ENCODE peak calls at places on chromosomes 3 and 15, in nine cellular contexts. One of them, this sample, is unnamed.

GRCh38 chr3:195767792-195768191 is 43.9 kb downstream of the MUC4 start:
- DNase-seq in natural killer cell: no peak
- DNase-seq in GM13976: no peak
- DNase-seq in choroid plexus epithelial cell: no peak
- DNase-seq in transverse colon: no peak
- DNase-seq in tibial artery: no peak
- DNase-seq in brain microvascular endothelial cell: no peak
- DNase-seq in body of pancreas: no peak
- DNase-seq in cardiac fibroblast: no peak
- DNase-seq in this sample: no peak

GRCh38 chr15:66646799-66647198 is 55.2 kb upstream of the SMAD6 start:
- DNase-seq in choroid plexus epithelial cell: no peak
- DNase-seq in tibial artery: no peak
- DNase-seq in natural killer cell: no peak
- DNase-seq in transverse colon: no peak
- DNase-seq in brain microvascular endothelial cell: no peak
- DNase-seq in cardiac fibroblast: no peak
- DNase-seq in body of pancreas: no peak
- DNase-seq in GM13976: no peak
- DNase-seq in this sample: no peak

GRCh38 chr3:153901152-153901551 is 220.0 kb upstream of the ARHGEF26 start:
- DNase-seq in choroid plexus epithelial cell: no peak
- DNase-seq in transverse colon: no peak
- DNase-seq in GM13976: no peak
- DNase-seq in cardiac fibroblast: peak
- DNase-seq in natural killer cell: no peak
- DNase-seq in brain microvascular endothelial cell: no peak
- DNase-seq in tibial artery: no peak
- DNase-seq in body of pancreas: no peak
- DNase-seq in this sample: no peak

GRCh38 chr15:65952425-65953053 is 83.2 kb downstream of the RAB11A start:
- DNase-seq in tibial artery: no peak
- DNase-seq in natural killer cell: no peak
- DNase-seq in choroid plexus epithelial cell: peak
- DNase-seq in transverse colon: no peak
- DNase-seq in GM13976: peak
- DNase-seq in brain microvascular endothelial cell: peak
- DNase-seq in cardiac fibroblast: peak
- DNase-seq in body of pancreas: peak
- DNase-seq in this sample: peak

GRCh38 chr15:48402778-48403177 is 71.5 kb downstream of the DUT start:
- DNase-seq in brain microvascular endothelial cell: no peak
- DNase-seq in cardiac fibroblast: peak
- DNase-seq in GM13976: peak
- DNase-seq in transverse colon: no peak
- DNase-seq in tibial artery: no peak
- DNase-seq in body of pancreas: no peak
- DNase-seq in choroid plexus epithelial cell: no peak
- DNase-seq in natural killer cell: no peak
- DNase-seq in this sample: no peak

GRCh38 chr3:65886376-65886775 is 152.3 kb downstream of the MAGI1 start:
- DNase-seq in brain microvascular endothelial cell: no peak
- DNase-seq in tibial artery: no peak
- DNase-seq in choroid plexus epithelial cell: no peak
- DNase-seq in GM13976: no peak
- DNase-seq in natural killer cell: no peak
- DNase-seq in cardiac fibroblast: no peak
- DNase-seq in body of pancreas: no peak
- DNase-seq in transverse colon: no peak
- DNase-seq in this sample: no peak

GRCh38 chr3:74420538-74421128 is 193.8 kb downstream of the CNTN3 start:
- DNase-seq in tibial artery: no peak
- DNase-seq in choroid plexus epithelial cell: no peak
- DNase-seq in brain microvascular endothelial cell: no peak
- DNase-seq in transverse colon: no peak
- DNase-seq in natural killer cell: no peak
- DNase-seq in body of pancreas: no peak
- DNase-seq in GM13976: no peak
- DNase-seq in cardiac fibroblast: no peak
- DNase-seq in this sample: no peak

GRCh38 chr3:41044526-41044925 is 154.8 kb upstream of the CTNNB1 start:
- DNase-seq in GM13976: no peak
- DNase-seq in choroid plexus epithelial cell: peak
- DNase-seq in transverse colon: no peak
- DNase-seq in body of pancreas: no peak
- DNase-seq in cardiac fibroblast: no peak
- DNase-seq in tibial artery: no peak
- DNase-seq in natural killer cell: no peak
- DNase-seq in brain microvascular endothelial cell: no peak
- DNase-seq in this sample: no peak

GRCh38 chr3:143313598-143314188 is 194.1 kb downstream of the CHST2 start:
- DNase-seq in brain microvascular endothelial cell: no peak
- DNase-seq in choroid plexus epithelial cell: no peak
- DNase-seq in transverse colon: no peak
- DNase-seq in body of pancreas: no peak
- DNase-seq in cardiac fibroblast: no peak
- DNase-seq in natural killer cell: no peak
- DNase-seq in GM13976: no peak
- DNase-seq in tibial artery: no peak
- DNase-seq in this sample: no peak

GRCh38 chr3:159787794-159788205 is 200.8 kb upstream of the IL12A start:
- DNase-seq in natural killer cell: no peak
- DNase-seq in brain microvascular endothelial cell: peak
- DNase-seq in cardiac fibroblast: peak
- DNase-seq in tibial artery: no peak
- DNase-seq in transverse colon: peak
- DNase-seq in GM13976: no peak
- DNase-seq in choroid plexus epithelial cell: peak
- DNase-seq in body of pancreas: no peak
- DNase-seq in this sample: no peak

GRCh38 chr3:52836471-52836845 is 1.6 kb upstream of the MUSTN1 start:
- DNase-seq in tibial artery: no peak
- DNase-seq in GM13976: no peak
- DNase-seq in brain microvascular endothelial cell: no peak
- DNase-seq in natural killer cell: no peak
- DNase-seq in body of pancreas: no peak
- DNase-seq in choroid plexus epithelial cell: no peak
- DNase-seq in cardiac fibroblast: no peak
- DNase-seq in transverse colon: no peak
- DNase-seq in this sample: no peak

GRCh38 chr15:48396020-48396419 is 64.8 kb downstream of the DUT start:
- DNase-seq in body of pancreas: no peak
- DNase-seq in GM13976: no peak
- DNase-seq in brain microvascular endothelial cell: no peak
- DNase-seq in choroid plexus epithelial cell: no peak
- DNase-seq in cardiac fibroblast: no peak
- DNase-seq in tibial artery: no peak
- DNase-seq in natural killer cell: no peak
- DNase-seq in transverse colon: no peak
- DNase-seq in this sample: no peak

GRCh38 chr15:76929011-76929760 is 2.4 kb upstream of the RCN2 start:
- DNase-seq in body of pancreas: no peak
- DNase-seq in GM13976: no peak
- DNase-seq in transverse colon: no peak
- DNase-seq in cardiac fibroblast: no peak
- DNase-seq in brain microvascular endothelial cell: no peak
- DNase-seq in choroid plexus epithelial cell: no peak
- DNase-seq in tibial artery: no peak
- DNase-seq in natural killer cell: no peak
- DNase-seq in this sample: no peak

GRCh38 chr3:171824076-171824475 is 13.8 kb upstream of the PLD1 start:
- DNase-seq in GM13976: no peak
- DNase-seq in cardiac fibroblast: no peak
- DNase-seq in transverse colon: no peak
- DNase-seq in tibial artery: no peak
- DNase-seq in natural killer cell: no peak
- DNase-seq in brain microvascular endothelial cell: no peak
- DNase-seq in body of pancreas: peak
- DNase-seq in choroid plexus epithelial cell: no peak
- DNase-seq in this sample: no peak

GRCh38 chr3:177554900-177555759 is 357.8 kb upstream of the TBL1XR1 start:
- DNase-seq in tibial artery: no peak
- DNase-seq in choroid plexus epithelial cell: peak
- DNase-seq in brain microvascular endothelial cell: peak
- DNase-seq in transverse colon: peak
- DNase-seq in natural killer cell: no peak
- DNase-seq in GM13976: no peak
- DNase-seq in body of pancreas: peak
- DNase-seq in cardiac fibroblast: peak
- DNase-seq in this sample: no peak

GRCh38 chr3:117495620-117496019 is 786.0 kb downstream of the TUSC7 start:
- DNase-seq in cardiac fibroblast: no peak
- DNase-seq in body of pancreas: no peak
- DNase-seq in transverse colon: no peak
- DNase-seq in choroid plexus epithelial cell: no peak
- DNase-seq in brain microvascular endothelial cell: no peak
- DNase-seq in GM13976: no peak
- DNase-seq in tibial artery: no peak
- DNase-seq in natural killer cell: no peak
- DNase-seq in this sample: no peak

GRCh38 chr3:133921592-133921991 is 25.9 kb upstream of the RAB6B start:
- DNase-seq in GM13976: no peak
- DNase-seq in tibial artery: no peak
- DNase-seq in transverse colon: no peak
- DNase-seq in cardiac fibroblast: no peak
- DNase-seq in natural killer cell: no peak
- DNase-seq in body of pancreas: no peak
- DNase-seq in choroid plexus epithelial cell: no peak
- DNase-seq in brain microvascular endothelial cell: no peak
- DNase-seq in this sample: no peak

DNA sequence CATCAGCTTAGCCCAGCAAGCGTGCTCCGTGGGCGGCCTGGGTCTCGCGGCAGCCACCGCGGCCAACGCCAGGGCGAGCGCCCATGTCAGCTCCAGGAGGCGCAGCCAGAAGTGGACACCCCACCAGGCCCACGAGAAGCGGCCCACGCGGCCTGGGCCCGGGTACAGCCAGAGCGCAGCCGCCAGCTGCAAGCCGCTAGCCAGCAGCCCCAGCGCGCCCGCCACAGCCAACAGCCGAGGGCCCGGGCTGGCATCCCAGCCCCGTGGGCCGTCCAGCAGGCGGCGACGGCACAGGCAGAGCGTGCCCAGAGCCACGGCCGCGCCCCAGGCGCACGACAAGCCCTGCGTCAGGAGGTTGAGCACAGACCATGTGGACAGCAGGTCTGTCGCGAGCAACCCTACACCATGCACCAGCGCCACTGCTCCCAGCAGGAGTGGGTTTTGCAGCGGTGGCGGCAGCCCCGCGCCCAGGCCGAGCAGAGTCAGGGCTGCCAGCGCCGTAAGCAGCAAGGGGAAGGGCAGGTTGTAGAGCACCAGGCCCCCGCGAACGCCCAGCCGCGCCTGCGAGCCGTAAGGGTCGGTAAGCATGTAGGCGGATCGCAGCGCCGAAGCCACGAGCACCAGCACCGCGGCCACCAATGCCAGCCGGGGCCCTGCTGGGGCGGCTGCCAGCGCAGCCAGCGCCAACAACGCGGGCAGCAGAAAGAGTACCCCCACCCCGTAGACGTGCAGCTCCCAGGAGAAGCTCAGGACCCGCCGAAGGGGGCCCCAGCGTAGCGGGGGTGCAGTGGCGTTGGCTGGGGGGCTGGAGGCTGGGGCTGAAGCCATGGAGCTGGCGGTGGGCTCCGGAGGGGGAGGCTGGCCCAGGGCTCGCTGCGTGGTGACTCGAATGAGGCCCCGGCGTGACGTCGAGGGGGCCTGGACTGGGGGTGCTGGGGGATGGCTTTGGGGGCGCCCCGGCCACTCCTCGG is 4.9 kb downstream of the PRRT3 start:
- DNase-seq in body of pancreas: peak
- DNase-seq in GM13976: no peak
- DNase-seq in tibial artery: peak
- DNase-seq in cardiac fibroblast: peak
- DNase-seq in brain microvascular endothelial cell: peak
- DNase-seq in natural killer cell: no peak
- DNase-seq in choroid plexus epithelial cell: peak
- DNase-seq in transverse colon: peak
- DNase-seq in this sample: no peak
- TF ChIP-seq CTCF in body of pancreas: peak
- TF ChIP-seq CTCF in GM13976: no peak
- TF ChIP-seq CTCF in tibial artery: peak
- TF ChIP-seq CTCF in cardiac fibroblast: peak
- TF ChIP-seq CTCF in brain microvascular endothelial cell: peak
- TF ChIP-seq CTCF in natural killer cell: no peak
- TF ChIP-seq CTCF in choroid plexus epithelial cell: peak
- TF ChIP-seq CTCF in transverse colon: peak
- TF ChIP-seq CTCF in this sample: no peak

DNA sequence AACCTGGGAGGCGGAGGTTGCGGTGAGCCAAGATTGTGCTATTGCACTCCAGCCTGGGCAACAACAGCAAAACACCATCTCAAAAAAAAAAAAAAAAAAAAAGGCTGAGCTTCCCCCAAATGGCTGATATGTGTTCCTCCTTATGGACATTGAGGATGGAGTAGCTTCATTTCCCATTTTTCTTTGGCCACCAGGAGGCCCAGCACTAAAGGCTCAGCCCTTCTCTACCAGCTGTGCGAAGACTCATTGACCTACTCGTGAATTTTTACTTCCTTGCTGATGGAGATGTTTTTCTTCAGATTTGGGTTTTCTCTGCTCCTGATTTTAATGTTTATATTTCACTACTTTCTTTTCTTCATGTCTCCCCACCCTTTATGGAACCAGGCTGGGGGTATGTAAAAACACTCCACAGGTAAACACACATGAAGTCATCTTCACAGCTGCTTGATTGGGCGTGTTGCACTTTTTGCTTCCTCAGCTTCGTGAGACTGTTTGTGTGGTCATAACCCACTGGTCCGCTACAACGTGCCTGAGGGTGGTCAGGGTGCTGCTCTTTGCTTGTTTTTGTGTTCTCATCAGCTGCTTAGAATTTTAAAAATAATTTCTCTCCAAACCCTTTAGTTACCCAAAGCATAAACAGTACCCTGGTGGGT is 13.5 kb downstream of the SEMA4B start:
- DNase-seq in choroid plexus epithelial cell: peak
- DNase-seq in transverse colon: no peak
- DNase-seq in brain microvascular endothelial cell: no peak
- DNase-seq in tibial artery: no peak
- DNase-seq in body of pancreas: no peak
- DNase-seq in cardiac fibroblast: peak
- DNase-seq in GM13976: no peak
- DNase-seq in natural killer cell: no peak
- DNase-seq in this sample: no peak
- TF ChIP-seq CTCF in choroid plexus epithelial cell: peak
- TF ChIP-seq CTCF in transverse colon: no peak
- TF ChIP-seq CTCF in brain microvascular endothelial cell: peak
- TF ChIP-seq CTCF in tibial artery: no peak
- TF ChIP-seq CTCF in body of pancreas: peak
- TF ChIP-seq CTCF in cardiac fibroblast: peak
- TF ChIP-seq CTCF in GM13976: no peak
- TF ChIP-seq CTCF in natural killer cell: no peak
- TF ChIP-seq CTCF in this sample: no peak

GRCh38 chr3:189144645-189145044 is 27.1 kb upstream of the TPRG1 start:
- DNase-seq in GM13976: no peak
- DNase-seq in cardiac fibroblast: peak
- DNase-seq in choroid plexus epithelial cell: peak
- DNase-seq in body of pancreas: peak
- DNase-seq in brain microvascular endothelial cell: no peak
- DNase-seq in natural killer cell: no peak
- DNase-seq in tibial artery: no peak
- DNase-seq in transverse colon: no peak
- DNase-seq in this sample: peak
- TF ChIP-seq CTCF in GM13976: no peak
- TF ChIP-seq CTCF in cardiac fibroblast: peak
- TF ChIP-seq CTCF in choroid plexus epithelial cell: no peak
- TF ChIP-seq CTCF in body of pancreas: no peak
- TF ChIP-seq CTCF in brain microvascular endothelial cell: peak
- TF ChIP-seq CTCF in natural killer cell: no peak
- TF ChIP-seq CTCF in tibial artery: peak
- TF ChIP-seq CTCF in transverse colon: no peak
- TF ChIP-seq CTCF in this sample: no peak

GRCh38 chr15:33699691-33700447 is 268.4 kb upstream of the CHRM5 start:
- DNase-seq in natural killer cell: no peak
- DNase-seq in choroid plexus epithelial cell: peak
- DNase-seq in body of pancreas: no peak
- DNase-seq in GM13976: no peak
- DNase-seq in brain microvascular endothelial cell: no peak
- DNase-seq in tibial artery: no peak
- DNase-seq in transverse colon: no peak
- DNase-seq in cardiac fibroblast: peak
- DNase-seq in this sample: no peak
- TF ChIP-seq CTCF in natural killer cell: no peak
- TF ChIP-seq CTCF in choroid plexus epithelial cell: peak
- TF ChIP-seq CTCF in body of pancreas: no peak
- TF ChIP-seq CTCF in GM13976: no peak
- TF ChIP-seq CTCF in brain microvascular endothelial cell: peak
- TF ChIP-seq CTCF in tibial artery: no peak
- TF ChIP-seq CTCF in transverse colon: no peak
- TF ChIP-seq CTCF in cardiac fibroblast: peak
- TF ChIP-seq CTCF in this sample: no peak